ENCODE peak calls at places on chromosomes 2 and 18, in four cellular contexts. Z is lower lobe of right lung; I is astrocyte of the cerebellum; U is CD8-positive, alpha-beta memory T cell. P is an unnamed sample.

GRCh38 chr2:156517419-156517818 is 81.2 kb downstream of the GPD2 start:
- DNase-seq in Z (no peak), I (no peak), U (no peak), P (no peak)

GRCh38 chr2:48114256-48114655 is 208.0 kb upstream of the FBXO11 start:
- DNase-seq in Z (no peak), I (no peak), U (peak; percentile 7), P (no peak)

GRCh38 chr2:240601831-240602160 is 15.3 kb downstream of the CAPN10 start:
- DNase-seq in Z (peak; percentile 27), I (no peak), U (no peak), P (no peak)

GRCh38 chr2:200585730-200586643 is at the start of gene AOX1:
- DNase-seq in Z (peak; percentile 65), I (no peak), U (peak; percentile 3), P (no peak)

GRCh38 chr18:75070625-75071483 is 138.1 kb downstream of the PTGR3 start:
- DNase-seq in Z (no peak), I (peak; percentile 57), U (peak; percentile 67), P (peak; percentile 31)

GRCh38 chr18:10391506-10391905 is 62.9 kb upstream of the APCDD1 start:
- DNase-seq in Z (no peak), I (no peak), U (no peak), P (no peak)

GRCh38 chr2:64780041-64780440 is 126.3 kb upstream of the SERTAD2 start:
- DNase-seq in Z (no peak), I (no peak), U (no peak), P (no peak)

GRCh38 chr2:218229239-218229638 is 12.2 kb downstream of the ARPC2 start:
- DNase-seq in Z (no peak), I (peak; percentile 54), U (peak; percentile 46), P (peak; percentile 74)

GRCh38 chr2:44102790-44103642 is 65.7 kb upstream of the PPM1B start:
- DNase-seq in Z (no peak), I (no peak), U (no peak), P (no peak)

GRCh38 chr2:240432820-240433801 is 2.4 kb upstream of the GPC1 start:
- DNase-seq in Z (peak; percentile 42), I (no peak), U (no peak), P (no peak)

GRCh38 chr2:108194409-108195132 is 45.2 kb upstream of the SULT1C3 start:
- DNase-seq in Z (no peak), I (no peak), U (no peak), P (no peak)

GRCh38 chr2:38690499-38691420 is 24.8 kb downstream of the GALM start:
- DNase-seq in Z (no peak), I (peak; percentile 65), U (no peak), P (peak; percentile 79)

GRCh38 chr2:80304522-80304878 is at the start of gene LRRTM1:
- DNase-seq in Z (no peak), I (no peak), U (no peak), P (no peak)

GRCh38 chr2:159677654-159678053 is 34.7 kb upstream of the MARCHF7 start:
- DNase-seq in Z (no peak), I (no peak), U (no peak), P (no peak)

GRCh38 chr18:75162467-75162866 is 46.5 kb downstream of the PTGR3 start:
- DNase-seq in Z (no peak), I (peak; percentile 35), U (no peak), P (no peak)

GRCh38 chr2:43057026-43057741 is 169.2 kb downstream of the ZFP36L2 start:
- DNase-seq in Z (no peak), I (no peak), U (no peak), P (no peak)

GRCh38 chr2:189639003-189639609 is 22.2 kb upstream of the ASNSD1 start:
- DNase-seq in Z (no peak), I (no peak), U (no peak), P (no peak)

GRCh38 chr2:37389984-37390765 is 45.7 kb downstream of the QPCT start:
- DNase-seq in Z (no peak), I (peak; percentile 70), U (peak; percentile 55), P (no peak)

GRCh38 chr18:23732439-23732838 is 43.2 kb downstream of the LAMA3 start:
- DNase-seq in Z (no peak), I (no peak), U (no peak), P (no peak)

GRCh38 chr2:5391361-5391760 is 300.8 kb upstream of the SOX11 start:
- DNase-seq in Z (no peak), I (no peak), U (no peak), P (no peak)

GRCh38 chr2:10145519-10146357 is 23.2 kb downstream of the RRM2 start:
- DNase-seq in Z (no peak), I (no peak), U (no peak), P (no peak)

GRCh38 chr2:64944484-64944883 is 44.7 kb upstream of the SLC1A4 start:
- DNase-seq in Z (no peak), I (no peak), U (no peak), P (no peak)

GRCh38 chr2:127400533-127400896 is 12.7 kb upstream of the MAP3K2 start:
- DNase-seq in Z (peak; percentile 37), I (no peak), U (no peak), P (no peak)

GRCh38 chr18:9177047-9177446 is 40.5 kb downstream of the ANKRD12 start:
- DNase-seq in Z (no peak), I (no peak), U (no peak), P (no peak)

GRCh38 chr2:1738646-1739302 is 5.5 kb downstream of the PXDN start:
- DNase-seq in Z (peak; percentile 14), I (no peak), U (no peak), P (no peak)

GRCh38 chr2:196427996-196428634 is 211.4 kb upstream of the CCDC150 start:
- DNase-seq in Z (no peak), I (no peak), U (no peak), P (no peak)

GRCh38 chr18:8699948-8700347 is 5.4 kb upstream of the MTCL1 start:
- DNase-seq in Z (no peak), I (no peak), U (no peak), P (no peak)

GRCh38 chr2:119476301-119477117 is 44.9 kb downstream of the TMEM37 start:
- DNase-seq in Z (no peak), I (peak; percentile 47), U (peak; percentile 11), P (no peak)

DNA sequence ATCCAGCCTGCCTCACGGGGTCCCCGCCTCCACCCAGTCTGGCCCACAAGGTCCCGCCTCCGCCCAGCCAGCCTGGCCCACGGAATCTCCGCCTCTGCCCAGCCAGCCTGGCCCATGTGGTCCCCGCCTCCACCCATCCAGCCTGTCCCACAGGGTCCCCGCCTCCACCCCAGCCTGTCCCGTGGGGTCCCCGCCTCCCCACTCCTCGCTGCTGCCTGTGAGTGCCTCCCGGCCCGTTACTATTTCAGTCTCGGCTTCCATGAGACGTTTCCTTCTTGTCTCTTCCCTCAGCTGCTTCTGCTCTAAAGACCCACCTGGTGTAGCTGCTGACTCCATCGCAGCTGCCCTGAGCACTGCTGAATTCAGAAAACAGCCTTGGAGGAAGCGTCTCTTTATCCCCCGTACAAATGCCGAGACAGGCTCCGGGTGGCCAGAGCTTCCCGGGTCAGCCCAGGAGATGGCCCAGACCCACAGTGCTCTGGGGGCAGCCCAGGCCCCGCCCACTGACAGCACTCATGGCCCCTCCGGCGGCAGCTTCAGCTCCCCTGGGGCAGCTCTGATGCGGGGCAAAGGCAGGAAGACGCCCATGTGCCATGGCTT is 69.8 kb downstream of the NFATC1 start:
- DNase-seq in Z (no peak), I (no peak), U (no peak), P (no peak)
- H3K4me3 ChIP-seq in Z (no peak overlapping the region), I (no peak overlapping the region), U (no peak overlapping the region), P (no peak overlapping the region)

DNA sequence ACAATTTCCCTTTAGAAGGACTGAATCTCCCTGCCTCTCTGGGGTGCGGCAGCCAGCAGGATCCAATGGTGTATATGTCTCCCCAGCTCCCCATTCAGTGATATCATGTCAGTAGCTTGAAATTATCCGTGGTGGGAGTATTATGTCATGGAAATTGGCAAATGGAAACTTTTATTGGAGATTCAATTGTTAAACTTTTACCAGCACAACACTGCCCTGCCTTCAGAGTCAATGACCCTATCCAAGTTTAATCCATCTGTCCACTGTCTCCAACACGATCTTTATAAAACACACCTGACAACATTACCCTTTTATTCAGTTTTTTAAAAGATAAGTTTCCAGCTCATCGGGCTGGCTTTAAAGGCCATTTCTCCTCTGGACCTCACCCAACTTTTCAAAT is 5.0 kb upstream of the IL1RN start:
- DNase-seq in Z (no peak), I (no peak), U (no peak), P (no peak)
- H3K4me3 ChIP-seq in Z (no peak overlapping the region), I (no peak overlapping the region), U (no peak overlapping the region), P (no peak overlapping the region)

GRCh38 chr2:57859755-57860154 is 186.9 kb upstream of the VRK2 start:
- DNase-seq in Z (no peak), I (no peak), U (no peak), P (no peak)
- H3K4me3 ChIP-seq in Z (no peak overlapping the region), I (no peak overlapping the region), U (no peak overlapping the region), P (no peak overlapping the region)

GRCh38 chr2:219459460-219460311 is 25.0 kb downstream of the SPEG start:
- DNase-seq in Z (peak; percentile 63), I (no peak), U (peak; percentile 13), P (no peak)
- H3K4me3 ChIP-seq in Z (no peak overlapping the region), I (no peak overlapping the region), U (no peak overlapping the region), P (no peak overlapping the region)

DNA sequence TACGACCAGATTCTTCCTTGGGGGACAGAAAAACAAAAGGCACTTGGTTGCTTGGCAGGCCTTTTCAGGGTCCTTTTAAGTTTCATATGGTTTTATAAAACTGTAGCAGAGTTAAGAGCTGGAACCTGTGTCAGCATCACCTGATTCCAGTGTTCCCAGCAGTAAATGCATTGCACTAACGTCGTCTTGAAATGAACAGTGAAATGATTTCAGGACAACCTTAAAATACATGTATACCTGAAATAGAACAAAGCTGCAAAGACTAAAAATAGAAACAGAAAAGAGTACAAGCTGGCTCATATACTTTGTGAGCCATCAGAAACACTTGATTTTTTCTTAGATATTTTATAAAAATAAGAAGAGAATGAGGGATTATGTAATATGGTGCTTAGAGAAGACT is 51.9 kb downstream of the ACSL3 start:
- DNase-seq in Z (no peak), I (no peak), U (no peak), P (no peak)
- H3K4me3 ChIP-seq in Z (no peak overlapping the region), I (no peak overlapping the region), U (no peak overlapping the region), P (no peak overlapping the region)

DNA sequence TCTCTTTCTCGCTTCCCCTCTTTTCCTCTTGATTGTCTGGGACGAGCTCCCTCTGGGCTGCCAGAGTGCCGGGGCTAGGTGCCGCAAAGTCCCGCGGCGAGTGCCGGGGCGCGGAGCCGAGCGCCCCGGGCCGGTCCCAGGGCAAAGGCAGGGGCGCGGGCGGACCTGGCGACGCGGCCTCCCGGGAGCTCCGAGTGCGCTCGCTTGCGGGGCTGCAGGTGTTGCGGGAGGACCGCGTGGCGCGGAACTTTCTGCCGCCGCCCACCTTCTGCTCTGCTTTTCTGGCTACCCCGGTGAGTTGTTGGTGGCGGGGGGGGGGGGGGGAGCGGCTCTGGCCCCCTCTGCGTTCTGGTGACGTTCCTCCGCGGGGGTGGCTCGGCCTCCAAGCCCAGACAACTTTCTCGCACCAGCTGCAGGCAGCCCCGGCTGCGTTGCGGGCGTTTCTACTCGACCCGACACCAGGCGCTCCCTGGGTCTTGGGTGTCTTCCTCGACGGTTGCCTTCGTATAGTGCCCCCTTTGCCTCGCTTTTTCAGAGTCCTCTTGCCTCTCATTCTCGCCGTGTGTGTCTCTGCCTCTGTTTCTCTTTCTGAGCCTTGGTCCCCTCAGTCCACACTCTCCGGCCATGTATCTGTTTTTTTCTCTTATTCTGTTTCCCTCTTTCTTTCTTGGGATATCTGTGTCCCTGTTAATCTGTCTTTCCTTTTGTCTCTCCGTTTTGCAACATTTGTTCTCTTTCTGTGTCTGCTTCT is 764 bp downstream of the GALNT13 start:
- DNase-seq in Z (peak; percentile 28), I (no peak), U (no peak), P (no peak)
- H3K4me3 ChIP-seq in Z (peak overlapping the region; percentile 40), I (peak overlapping the region; percentile 49), U (no peak overlapping the region), P (no peak overlapping the region)